ENCODE peak calls at places on chromosomes 13 and 19, in ten cellular contexts. D, E, W, S, M, Y, F, G, Z and N are unnamed samples.
A peak's percentile ranks its signal among the peaks of the same experiment; 100 is the strongest.

GRCh38 chr19:44254496-44254895 is 5.2 kb upstream of the ZNF233 start:
- DNase-seq in D (no peak), E (no peak), W (no peak), S (no peak), M (no peak), Y (no peak), F (no peak), G (no peak), Z (no peak), N (no peak)

GRCh38 chr13:66210677-66211076 is 1019.5 kb downstream of the PCDH9 start:
- DNase-seq in D (no peak), E (no peak), W (no peak), S (no peak), M (peak; percentile 92), Y (no peak), F (no peak), G (no peak), Z (no peak), N (no peak)

GRCh38 chr19:47414469-47414868 is 4.9 kb downstream of the MEIS3 start:
- DNase-seq in D (no peak), E (no peak), W (no peak), S (no peak), M (no peak), Y (no peak), F (no peak), G (no peak), Z (peak; percentile 62), N (no peak)

GRCh38 chr19:11034449-11035213 is 54.6 kb upstream of the LDLR start:
- DNase-seq in D (no peak), E (no peak), W (no peak), S (no peak), M (no peak), Y (no peak), F (no peak), G (no peak), Z (no peak), N (no peak)

GRCh38 chr13:103663996-103664395 is 597.8 kb upstream of the SLC10A2 start:
- DNase-seq in D (no peak), E (no peak), W (no peak), S (no peak), M (no peak), Y (no peak), F (no peak), G (no peak), Z (no peak), N (no peak)

GRCh38 chr19:47417746-47418594 is 1.4 kb downstream of the MEIS3 start:
- DNase-seq in D (no peak), E (no peak), W (no peak), S (no peak), M (peak; percentile 16), Y (no peak), F (no peak), G (no peak), Z (peak; percentile 36), N (no peak)

GRCh38 chr13:60152114-60152513 is 11.6 kb downstream of the DIAPH3 start:
- DNase-seq in D (no peak), E (no peak), W (no peak), S (no peak), M (no peak), Y (no peak), F (no peak), G (no peak), Z (no peak), N (no peak)

GRCh38 chr13:29465741-29466293 is 129.7 kb downstream of the SLC7A1 start:
- DNase-seq in D (no peak), E (no peak), W (no peak), S (no peak), M (peak; percentile 54), Y (no peak), F (no peak), G (peak; percentile 57), Z (no peak), N (peak; percentile 32)

GRCh38 chr13:30142502-30143211 is 164.7 kb downstream of the KATNAL1 start:
- DNase-seq in D (peak; percentile 96), E (no peak), W (no peak), S (no peak), M (peak; percentile 99), Y (no peak), F (no peak), G (no peak), Z (no peak), N (no peak)